ENCODE peak calls at places on chromosome 12, in eight cellular contexts. One of them, this sample, is unnamed.

GRCh38 chr12:57166971-57167371 is 19.6 kb upstream of the LRP1-AS start:
- DNase-seq in PC-3: peak
- DNase-seq in AG04449: no peak
- DNase-seq in heart left ventricle: no peak
- DNase-seq in stomach: no peak
- DNase-seq in fibroblast of the aortic adventitia: peak
- DNase-seq in RWPE1: peak
- DNase-seq in esophagus squamous epithelium: no peak
- DNase-seq in this sample: no peak

GRCh38 chr12:1006255-1006654 is 15.2 kb downstream of the ERC1 start:
- DNase-seq in PC-3: no peak
- DNase-seq in AG04449: no peak
- DNase-seq in heart left ventricle: no peak
- DNase-seq in stomach: no peak
- DNase-seq in fibroblast of the aortic adventitia: no peak
- DNase-seq in RWPE1: no peak
- DNase-seq in esophagus squamous epithelium: no peak
- DNase-seq in this sample: no peak

GRCh38 chr12:25438638-25439037 is 114.4 kb downstream of the LMNTD1 start:
- DNase-seq in PC-3: no peak
- DNase-seq in AG04449: no peak
- DNase-seq in heart left ventricle: no peak
- DNase-seq in stomach: no peak
- DNase-seq in fibroblast of the aortic adventitia: peak
- DNase-seq in RWPE1: no peak
- DNase-seq in esophagus squamous epithelium: no peak
- DNase-seq in this sample: no peak

GRCh38 chr12:591571-592505 is 71.4 kb downstream of the NINJ2 start:
- DNase-seq in PC-3: no peak
- DNase-seq in AG04449: no peak
- DNase-seq in heart left ventricle: peak
- DNase-seq in stomach: peak
- DNase-seq in fibroblast of the aortic adventitia: no peak
- DNase-seq in RWPE1: no peak
- DNase-seq in esophagus squamous epithelium: no peak
- DNase-seq in this sample: no peak

GRCh38 chr12:6074979-6075585 is 49.4 kb downstream of the VWF start:
- DNase-seq in PC-3: no peak
- DNase-seq in AG04449: no peak
- DNase-seq in heart left ventricle: peak
- DNase-seq in stomach: peak
- DNase-seq in fibroblast of the aortic adventitia: no peak
- DNase-seq in RWPE1: no peak
- DNase-seq in esophagus squamous epithelium: no peak
- DNase-seq in this sample: no peak

GRCh38 chr12:5630101-5630500 is 198.2 kb downstream of the NTF3 start:
- DNase-seq in PC-3: no peak
- DNase-seq in AG04449: no peak
- DNase-seq in heart left ventricle: no peak
- DNase-seq in stomach: no peak
- DNase-seq in fibroblast of the aortic adventitia: no peak
- DNase-seq in RWPE1: no peak
- DNase-seq in esophagus squamous epithelium: no peak
- DNase-seq in this sample: no peak

GRCh38 chr12:110124184-110124995 is at the start of gene IFT81:
- DNase-seq in PC-3: peak
- DNase-seq in AG04449: no peak
- DNase-seq in heart left ventricle: peak
- DNase-seq in stomach: peak
- DNase-seq in fibroblast of the aortic adventitia: peak
- DNase-seq in RWPE1: peak
- DNase-seq in esophagus squamous epithelium: peak
- DNase-seq in this sample: peak

GRCh38 chr12:103627189-103627855 is 40.2 kb downstream of the STAB2 start:
- DNase-seq in PC-3: no peak
- DNase-seq in AG04449: no peak
- DNase-seq in heart left ventricle: peak
- DNase-seq in stomach: no peak
- DNase-seq in fibroblast of the aortic adventitia: no peak
- DNase-seq in RWPE1: no peak
- DNase-seq in esophagus squamous epithelium: no peak
- DNase-seq in this sample: no peak

GRCh38 chr12:31246470-31246850 is 79.5 kb downstream of the SINHCAF start:
- DNase-seq in PC-3: no peak
- DNase-seq in AG04449: no peak
- DNase-seq in heart left ventricle: no peak
- DNase-seq in stomach: no peak
- DNase-seq in fibroblast of the aortic adventitia: peak
- DNase-seq in RWPE1: peak
- DNase-seq in esophagus squamous epithelium: no peak
- DNase-seq in this sample: no peak

GRCh38 chr12:96104566-96104965 is 69.2 kb upstream of the LTA4H start:
- DNase-seq in PC-3: no peak
- DNase-seq in AG04449: no peak
- DNase-seq in heart left ventricle: no peak
- DNase-seq in stomach: no peak
- DNase-seq in fibroblast of the aortic adventitia: no peak
- DNase-seq in RWPE1: no peak
- DNase-seq in esophagus squamous epithelium: no peak
- DNase-seq in this sample: no peak

GRCh38 chr12:66829660-66830325 is 150.9 kb upstream of the GRIP1 start:
- DNase-seq in PC-3: no peak
- DNase-seq in AG04449: no peak
- DNase-seq in heart left ventricle: no peak
- DNase-seq in stomach: no peak
- DNase-seq in fibroblast of the aortic adventitia: no peak
- DNase-seq in RWPE1: peak
- DNase-seq in esophagus squamous epithelium: no peak
- DNase-seq in this sample: no peak

GRCh38 chr12:50302686-50303085 is 19.4 kb upstream of the LIMA1 start:
- DNase-seq in PC-3: peak
- DNase-seq in AG04449: no peak
- DNase-seq in heart left ventricle: no peak
- DNase-seq in stomach: no peak
- DNase-seq in fibroblast of the aortic adventitia: peak
- DNase-seq in RWPE1: no peak
- DNase-seq in esophagus squamous epithelium: no peak
- DNase-seq in this sample: no peak

GRCh38 chr12:102026728-102027127 is 35.1 kb downstream of the WASHC3 start:
- DNase-seq in PC-3: no peak
- DNase-seq in AG04449: no peak
- DNase-seq in heart left ventricle: no peak
- DNase-seq in stomach: no peak
- DNase-seq in fibroblast of the aortic adventitia: no peak
- DNase-seq in RWPE1: no peak
- DNase-seq in esophagus squamous epithelium: no peak
- DNase-seq in this sample: no peak

GRCh38 chr12:32217354-32218310 is 111.0 kb downstream of the BICD1 start:
- DNase-seq in PC-3: peak
- DNase-seq in AG04449: peak
- DNase-seq in heart left ventricle: no peak
- DNase-seq in stomach: no peak
- DNase-seq in fibroblast of the aortic adventitia: peak
- DNase-seq in RWPE1: peak
- DNase-seq in esophagus squamous epithelium: no peak
- DNase-seq in this sample: no peak

GRCh38 chr12:39935839-39936238 is 170.0 kb downstream of the SLC2A13 start:
- DNase-seq in PC-3: no peak
- DNase-seq in AG04449: no peak
- DNase-seq in heart left ventricle: no peak
- DNase-seq in stomach: no peak
- DNase-seq in fibroblast of the aortic adventitia: no peak
- DNase-seq in RWPE1: no peak
- DNase-seq in esophagus squamous epithelium: no peak
- DNase-seq in this sample: no peak

GRCh38 chr12:52180971-52181628 is 10.7 kb downstream of the KRT80 start:
- DNase-seq in PC-3: no peak
- DNase-seq in AG04449: no peak
- DNase-seq in heart left ventricle: no peak
- DNase-seq in stomach: no peak
- DNase-seq in fibroblast of the aortic adventitia: no peak
- DNase-seq in RWPE1: no peak
- DNase-seq in esophagus squamous epithelium: no peak
- DNase-seq in this sample: no peak

GRCh38 chr12:11059784-11060183 is 2.3 kb downstream of the TAS2R46 start:
- DNase-seq in PC-3: no peak
- DNase-seq in AG04449: no peak
- DNase-seq in heart left ventricle: no peak
- DNase-seq in stomach: no peak
- DNase-seq in fibroblast of the aortic adventitia: no peak
- DNase-seq in RWPE1: no peak
- DNase-seq in esophagus squamous epithelium: no peak
- DNase-seq in this sample: no peak

GRCh38 chr12:29241821-29242591 is 92.9 kb downstream of the FAR2 start:
- DNase-seq in PC-3: peak
- DNase-seq in AG04449: peak
- DNase-seq in heart left ventricle: peak
- DNase-seq in stomach: peak
- DNase-seq in fibroblast of the aortic adventitia: peak
- DNase-seq in RWPE1: peak
- DNase-seq in esophagus squamous epithelium: no peak
- DNase-seq in this sample: no peak

GRCh38 chr12:95102916-95103671 is 29.7 kb upstream of the NR2C1 start:
- DNase-seq in PC-3: peak
- DNase-seq in AG04449: no peak
- DNase-seq in heart left ventricle: no peak
- DNase-seq in stomach: no peak
- DNase-seq in fibroblast of the aortic adventitia: peak
- DNase-seq in RWPE1: peak
- DNase-seq in esophagus squamous epithelium: no peak
- DNase-seq in this sample: no peak

GRCh38 chr12:95571369-95571768 is 20.1 kb upstream of the USP44 start:
- DNase-seq in PC-3: no peak
- DNase-seq in AG04449: no peak
- DNase-seq in heart left ventricle: no peak
- DNase-seq in stomach: no peak
- DNase-seq in fibroblast of the aortic adventitia: no peak
- DNase-seq in RWPE1: no peak
- DNase-seq in esophagus squamous epithelium: no peak
- DNase-seq in this sample: no peak

GRCh38 chr12:8493084-8493483 is 20.2 kb upstream of the CLEC4D start:
- DNase-seq in PC-3: no peak
- DNase-seq in AG04449: no peak
- DNase-seq in heart left ventricle: no peak
- DNase-seq in stomach: no peak
- DNase-seq in fibroblast of the aortic adventitia: no peak
- DNase-seq in RWPE1: no peak
- DNase-seq in esophagus squamous epithelium: no peak
- DNase-seq in this sample: no peak

GRCh38 chr12:96396914-96397313 is 3.3 kb downstream of the CDK17 start:
- DNase-seq in PC-3: no peak
- DNase-seq in AG04449: no peak
- DNase-seq in heart left ventricle: no peak
- DNase-seq in stomach: no peak
- DNase-seq in fibroblast of the aortic adventitia: no peak
- DNase-seq in RWPE1: no peak
- DNase-seq in esophagus squamous epithelium: no peak
- DNase-seq in this sample: no peak

DNA sequence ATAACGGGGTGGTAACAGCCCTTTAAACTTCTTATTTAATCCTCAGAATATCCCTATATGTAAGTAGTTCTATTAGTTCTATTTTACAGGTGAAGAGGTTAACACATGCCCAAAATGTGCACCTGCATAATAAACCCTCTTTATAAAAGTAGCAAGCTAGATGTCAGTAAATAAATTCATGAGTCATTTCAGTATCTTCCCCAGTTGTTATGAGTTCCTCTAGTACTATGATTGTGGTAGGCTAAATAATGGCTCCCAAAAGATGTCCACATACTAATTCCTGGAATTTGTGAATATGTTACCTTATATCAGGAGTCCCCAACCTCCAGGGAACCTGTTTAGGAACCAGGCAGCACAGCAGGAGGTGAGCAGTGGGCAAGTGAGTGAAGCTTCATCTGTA is 106.5 kb downstream of the TMTC3 start:
- DNase-seq in PC-3: peak
- DNase-seq in AG04449: no peak
- DNase-seq in heart left ventricle: no peak
- DNase-seq in stomach: no peak
- DNase-seq in fibroblast of the aortic adventitia: no peak
- DNase-seq in RWPE1: no peak
- DNase-seq in esophagus squamous epithelium: no peak
- DNase-seq in this sample: no peak
- TF ChIP-seq CTCF in PC-3: no peak
- TF ChIP-seq CTCF in AG04449: no peak
- TF ChIP-seq CTCF in heart left ventricle: no peak
- TF ChIP-seq CTCF in stomach: no peak
- TF ChIP-seq CTCF in fibroblast of the aortic adventitia: no peak
- TF ChIP-seq CTCF in RWPE1: no peak
- TF ChIP-seq CTCF in esophagus squamous epithelium: no peak
- TF ChIP-seq CTCF in this sample: no peak

GRCh38 chr12:3655331-3655900 is 97.5 kb downstream of the CRACR2A start:
- DNase-seq in PC-3: peak
- DNase-seq in AG04449: no peak
- DNase-seq in heart left ventricle: no peak
- DNase-seq in stomach: no peak
- DNase-seq in fibroblast of the aortic adventitia: peak
- DNase-seq in RWPE1: peak
- DNase-seq in esophagus squamous epithelium: no peak
- DNase-seq in this sample: no peak
- TF ChIP-seq CTCF in PC-3: peak
- TF ChIP-seq CTCF in AG04449: peak
- TF ChIP-seq CTCF in heart left ventricle: no peak
- TF ChIP-seq CTCF in stomach: no peak
- TF ChIP-seq CTCF in fibroblast of the aortic adventitia: peak
- TF ChIP-seq CTCF in RWPE1: no peak
- TF ChIP-seq CTCF in esophagus squamous epithelium: no peak
- TF ChIP-seq CTCF in this sample: peak

GRCh38 chr12:79121486-79121885 is 256.9 kb downstream of the SYT1 start:
- DNase-seq in PC-3: peak
- DNase-seq in AG04449: no peak
- DNase-seq in heart left ventricle: no peak
- DNase-seq in stomach: no peak
- DNase-seq in fibroblast of the aortic adventitia: peak
- DNase-seq in RWPE1: peak
- DNase-seq in esophagus squamous epithelium: no peak
- DNase-seq in this sample: no peak
- TF ChIP-seq CTCF in PC-3: peak
- TF ChIP-seq CTCF in AG04449: peak
- TF ChIP-seq CTCF in heart left ventricle: no peak
- TF ChIP-seq CTCF in stomach: no peak
- TF ChIP-seq CTCF in fibroblast of the aortic adventitia: peak
- TF ChIP-seq CTCF in RWPE1: no peak
- TF ChIP-seq CTCF in esophagus squamous epithelium: no peak
- TF ChIP-seq CTCF in this sample: peak

DNA sequence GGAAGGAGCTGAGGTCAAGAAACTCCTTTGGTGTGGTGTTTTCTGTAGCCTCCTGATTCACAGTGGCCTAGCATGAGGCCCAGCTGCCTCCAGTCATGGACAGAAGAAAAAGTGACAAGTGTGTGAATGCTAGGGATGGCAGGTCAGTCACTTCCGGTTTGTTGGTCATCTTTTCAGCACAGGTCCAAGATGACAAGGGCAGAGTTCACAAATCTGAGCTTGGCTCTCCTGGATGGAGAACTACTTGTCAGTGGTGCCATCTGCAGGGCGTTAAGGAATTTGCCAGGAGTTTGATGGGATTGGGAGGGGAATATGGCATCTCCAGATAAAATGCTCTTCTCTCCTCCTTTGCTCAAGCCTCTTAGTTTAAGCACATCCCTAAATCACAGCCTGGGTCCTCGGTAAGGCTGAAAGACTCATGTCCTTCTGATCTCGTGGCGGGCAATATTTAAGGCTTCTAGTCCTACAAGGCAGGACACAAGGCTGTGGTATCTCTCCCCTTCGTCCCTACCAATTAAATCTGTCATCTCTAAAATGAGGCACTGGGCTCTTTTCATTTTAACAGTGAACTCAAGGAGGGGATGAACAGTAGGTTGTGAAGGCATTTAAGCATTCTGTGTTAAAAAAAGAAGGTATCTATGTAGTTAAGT is 10.0 kb downstream of the TUBA1B start:
- DNase-seq in PC-3: peak
- DNase-seq in AG04449: no peak
- DNase-seq in heart left ventricle: peak
- DNase-seq in stomach: peak
- DNase-seq in fibroblast of the aortic adventitia: peak
- DNase-seq in RWPE1: peak
- DNase-seq in esophagus squamous epithelium: no peak
- DNase-seq in this sample: no peak
- TF ChIP-seq CTCF in PC-3: peak
- TF ChIP-seq CTCF in AG04449: peak
- TF ChIP-seq CTCF in heart left ventricle: peak
- TF ChIP-seq CTCF in stomach: no peak
- TF ChIP-seq CTCF in fibroblast of the aortic adventitia: peak
- TF ChIP-seq CTCF in RWPE1: peak
- TF ChIP-seq CTCF in esophagus squamous epithelium: peak
- TF ChIP-seq CTCF in this sample: peak

This sample was measured in D721Med.